ENCODE peak calls at places on chromosome 1, in five cellular contexts. I, G, O, V and Z are unnamed samples. For H3K36me3, the result is how much of the 10 kb centered on the place peaks cover.

GRCh38 chr1:153534933-153535663 is 693 bp downstream of the S100A6 start:
- DNase-seq in O (peak), V (no peak), G (peak), I (peak), Z (no peak)

GRCh38 chr1:165666152-165666551 is 32.2 kb downstream of the ALDH9A1 start:
- DNase-seq in G (no peak), V (no peak), I (no peak), O (no peak), Z (no peak)

GRCh38 chr1:53372501-53372951 is 44.7 kb upstream of the LRP8 start:
- DNase-seq in V (no peak), O (no peak), G (no peak), I (no peak), Z (peak)

GRCh38 chr1:244368279-244368678 is 83.4 kb downstream of the ADSS2 start:
- DNase-seq in V (no peak), O (no peak), G (no peak), I (no peak), Z (no peak)

GRCh38 chr1:203036537-203036936 is 10.2 kb downstream of the PPFIA4 start:
- DNase-seq in G (no peak), V (no peak), I (no peak), O (peak), Z (peak)

GRCh38 chr1:938711-939504 is 15.2 kb downstream of the SAMD11 start:
- DNase-seq in V (no peak), O (no peak), G (no peak), I (no peak), Z (no peak)

GRCh38 chr1:36217667-36218066 is 6.6 kb upstream of the THRAP3 start:
- DNase-seq in V (no peak), O (no peak), G (no peak), I (no peak), Z (no peak)

GRCh38 chr1:222618880-222619321 is 1.0 kb downstream of the MIA3 start:
- DNase-seq in I (no peak), V (peak), G (peak), O (no peak), Z (peak)

GRCh38 chr1:215022723-215023122 is 59.8 kb upstream of the KCNK2 start:
- DNase-seq in G (no peak), V (no peak), O (no peak), I (no peak), Z (no peak)

GRCh38 chr1:153430166-153430553 is 13.8 kb downstream of the S100A7A start:
- DNase-seq in I (no peak), V (no peak), G (no peak), O (peak), Z (peak)

GRCh38 chr1:33382651-33383415 is 48.1 kb downstream of the PHC2 start:
- DNase-seq in V (no peak), O (no peak), I (no peak), G (no peak), Z (no peak)

GRCh38 chr1:159598196-159598595 is 10.6 kb downstream of the APCS start:
- DNase-seq in I (no peak), G (no peak), V (no peak), O (no peak), Z (no peak)

GRCh38 chr1:33036051-33036525 is 595 bp downstream of the AK2 start:
- DNase-seq in O (no peak), I (no peak), G (no peak), V (no peak), Z (no peak)

GRCh38 chr1:93989601-93990000 is 80.4 kb upstream of the GCLM start:
- DNase-seq in V (no peak), I (no peak), G (no peak), O (no peak), Z (no peak)

GRCh38 chr1:161989108-161989507 is 34.6 kb downstream of the OLFML2B start:
- DNase-seq in I (no peak), O (no peak), V (no peak), G (no peak), Z (no peak)

GRCh38 chr1:7646981-7647901 is 123.9 kb upstream of the VAMP3 start:
- DNase-seq in V (peak), G (peak), I (no peak), O (no peak), Z (peak)

GRCh38 chr1:184945678-184946412 is 28.5 kb downstream of the NIBAN1 start:
- DNase-seq in V (peak), O (no peak), G (no peak), I (no peak), Z (no peak)

GRCh38 chr1:196531737-196532514 is 76.3 kb downstream of the KCNT2 start:
- DNase-seq in I (no peak), V (no peak), G (no peak), O (no peak), Z (no peak)

GRCh38 chr1:7401814-7402547 is 369.1 kb upstream of the VAMP3 start:
- DNase-seq in O (no peak), I (no peak), G (no peak), V (no peak), Z (peak)

GRCh38 chr1:93651695-93652094 is 29.9 kb downstream of the BCAR3 start:
- DNase-seq in V (no peak), O (no peak), I (no peak), G (no peak), Z (no peak)

GRCh38 chr1:157969693-157970485 is 23.6 kb upstream of the KIRREL1 start:
- DNase-seq in I (peak), G (peak), O (no peak), V (no peak), Z (peak)

GRCh38 chr1:62175568-62176179 is 19.0 kb upstream of the L1TD1 start:
- DNase-seq in I (no peak), V (no peak), G (no peak), O (no peak), Z (peak)

GRCh38 chr1:199282910-199283309 is 644.1 kb downstream of the PTPRC start:
- DNase-seq in I (no peak), V (no peak), G (no peak), O (no peak), Z (no peak)

GRCh38 chr1:16727190-16728111 is 12.9 kb upstream of the RNU1-4 start:
- DNase-seq in I (no peak), O (peak), G (peak), V (peak), Z (peak)

GRCh38 chr1:229940689-229941088 is 126.3 kb upstream of the GALNT2 start:
- DNase-seq in I (no peak), O (no peak), V (no peak), G (no peak), Z (no peak)

GRCh38 chr1:158200509-158200908 is 19.8 kb downstream of the CD1D start:
- DNase-seq in O (no peak), V (no peak), G (no peak), I (no peak), Z (no peak)

GRCh38 chr1:241767737-241768136 is 80.3 kb upstream of the EXO1 start:
- DNase-seq in G (no peak), V (no peak), O (no peak), I (no peak), Z (no peak)

GRCh38 chr1:16112558-16113555 is 39.4 kb upstream of the FAM131C start:
- DNase-seq in V (no peak), O (no peak), I (no peak), G (peak), Z (no peak)

GRCh38 chr1:237938553-237938952 is 47.8 kb upstream of the ZP4 start:
- DNase-seq in G (no peak), V (no peak), I (no peak), O (no peak), Z (no peak)

GRCh38 chr1:12524266-12524665 is 93.7 kb downstream of the DHRS3 start:
- DNase-seq in V (no peak), G (no peak), O (no peak), I (no peak), Z (no peak)

GRCh38 chr1:27360159-27361043 is 6.4 kb downstream of the MAP3K6 start:
- DNase-seq in G (no peak), O (no peak), I (no peak), V (peak), Z (no peak)

GRCh38 chr1:154474802-154475201 is 27.2 kb upstream of the TDRD10 start:
- DNase-seq in G (no peak), V (no peak), I (no peak), O (peak), Z (no peak)

GRCh38 chr1:24911651-24912144 is 18.4 kb downstream of the RUNX3 start:
- DNase-seq in O (no peak), G (no peak), V (peak), I (no peak), Z (no peak)

GRCh38 chr1:54792686-54793282 is 8.3 kb downstream of the TTC22 start:
- DNase-seq in I (no peak), O (no peak), V (no peak), G (no peak), Z (peak)

GRCh38 chr1:234600418-234601216 is 9.4 kb downstream of the IRF2BP2 start:
- DNase-seq in O (peak), I (no peak), G (peak), V (no peak), Z (peak)

GRCh38 chr1:20233394-20233793 is 47.1 kb upstream of the PLA2G2C start:
- DNase-seq in V (no peak), O (no peak), G (no peak), I (no peak), Z (no peak)

GRCh38 chr1:2204384-2205190 is 10.0 kb upstream of the FAAP20 start:
- DNase-seq in I (no peak), G (peak), V (peak), O (peak), Z (no peak)

GRCh38 chr1:201648911-201649775 is 110.2 kb downstream of the NAV1 start:
- DNase-seq in I (no peak), O (no peak), V (no peak), G (peak), Z (peak)

GRCh38 chr1:20936216-20936615 is 149.1 kb upstream of the HP1BP3 start:
- DNase-seq in G (no peak), I (no peak), V (no peak), O (no peak), Z (no peak)

DNA sequence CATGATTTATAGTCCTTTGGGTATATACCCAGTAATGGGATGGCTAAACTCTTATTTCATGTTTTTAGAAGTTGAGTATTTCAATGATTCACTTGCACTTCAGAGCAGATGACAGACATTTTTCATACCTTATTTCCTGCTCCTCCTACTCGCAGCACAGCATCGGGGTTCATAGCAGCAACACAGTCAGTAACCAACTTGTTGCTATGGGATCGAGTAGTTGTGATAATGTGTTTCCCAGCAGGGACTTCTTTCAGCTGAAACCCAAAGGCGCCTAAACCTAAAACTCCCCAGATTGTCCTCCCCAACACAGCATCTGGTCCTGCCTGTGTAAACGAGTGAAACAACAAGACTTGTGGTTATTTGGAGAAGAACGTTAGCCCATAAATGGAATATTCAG is 16.3 kb upstream of the EPRS1 start:
- DNase-seq in O (no peak), V (no peak), I (no peak), G (no peak), Z (no peak)
- H3K36me3 ChIP-seq in O (under half), V (under half), I (under half), G (under half), Z (under half)

DNA sequence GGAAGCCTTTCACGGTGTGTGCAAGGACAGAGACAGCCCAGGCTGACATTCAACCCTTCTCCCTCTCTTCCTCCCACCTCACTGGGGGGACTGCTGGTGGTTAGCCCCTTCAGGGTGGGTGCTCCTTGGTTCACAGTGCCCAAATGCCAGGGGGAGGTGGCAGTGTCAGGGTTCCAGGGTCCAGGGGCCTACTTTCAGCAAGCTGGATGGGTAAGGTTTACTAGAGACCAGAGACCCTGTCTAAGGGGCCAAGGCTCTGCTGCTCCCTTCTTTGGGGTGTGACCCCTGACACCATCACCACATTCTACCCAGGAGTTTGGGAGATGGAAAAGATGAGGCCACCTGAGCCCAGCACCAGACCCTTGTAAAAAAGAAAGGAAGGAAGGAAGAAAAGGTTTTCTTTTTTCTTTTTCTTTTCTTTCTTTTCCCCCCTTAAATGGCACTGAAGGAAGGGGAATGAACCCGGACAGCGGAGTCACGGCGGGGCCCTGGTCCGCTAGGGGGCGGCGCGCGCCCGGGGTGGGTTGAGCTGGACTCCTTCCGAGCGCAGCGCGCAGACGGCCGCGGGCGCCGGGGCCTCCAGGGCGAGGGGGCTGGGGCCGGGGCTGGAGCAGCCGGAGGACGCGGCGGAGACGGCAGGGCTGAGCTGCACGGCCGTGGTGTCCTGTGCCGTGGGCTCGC is 18.8 kb downstream of the KNCN start:
- DNase-seq in G (peak), V (peak), O (no peak), I (no peak), Z (no peak)
- H3K4me3 ChIP-seq in G (peak), V (no peak), O (peak), I (peak), Z (no peak)

DNA sequence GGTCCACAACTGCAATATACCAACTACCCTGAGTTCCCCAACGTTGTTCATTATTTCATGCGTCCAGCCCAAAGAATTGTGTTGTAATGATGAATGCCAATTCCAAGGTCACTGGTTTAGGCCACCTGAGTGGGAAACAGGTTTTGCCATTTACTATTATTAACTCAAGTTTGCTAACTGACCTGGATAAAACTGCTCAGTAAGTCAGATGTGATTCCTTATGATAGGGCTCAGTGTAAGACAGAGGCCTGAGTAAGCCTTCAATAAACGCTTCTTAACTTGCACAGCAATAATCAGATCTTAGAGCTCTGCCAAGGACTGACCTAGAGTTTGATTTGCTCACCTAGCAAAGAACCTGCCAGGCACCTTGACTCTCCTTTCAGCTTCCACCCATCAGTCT is 10.0 kb downstream of the PUM1 start:
- DNase-seq in G (no peak), I (no peak), O (no peak), V (no peak), Z (no peak)
- H3K36me3 ChIP-seq in G (under half), I (under half), O (under half), V (under half), Z (half or more)

GRCh38 chr1:39387452-39387851 is 104.0 kb upstream of the BMP8A start:
- DNase-seq in V (no peak), I (no peak), G (no peak), O (no peak), Z (no peak)
- H3K4me3 ChIP-seq in V (no peak), I (no peak), G (no peak), O (no peak), Z (no peak)

DNA sequence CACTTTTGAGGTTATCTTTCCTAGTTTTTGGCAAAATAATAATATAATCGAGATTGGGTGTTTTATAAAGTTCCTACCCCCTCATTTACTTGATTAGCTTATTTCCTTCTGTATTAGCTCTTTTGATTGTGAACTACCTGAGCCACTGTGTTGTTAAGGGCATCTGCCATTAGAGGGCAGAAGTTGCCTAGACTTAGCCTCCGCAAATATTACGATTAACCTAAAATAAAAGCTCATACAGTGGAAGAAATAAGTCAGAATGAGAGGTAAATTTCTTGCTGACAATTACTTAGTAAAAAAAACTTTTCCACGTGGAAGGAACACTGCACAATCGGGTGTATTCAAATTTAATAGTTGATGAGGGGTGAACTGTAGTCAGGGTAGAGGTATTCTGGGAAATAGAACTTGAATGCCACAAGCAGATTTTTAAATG is 2.3 kb downstream of the H3-3A start:
- DNase-seq in I (no peak), V (peak), O (no peak), G (peak), Z (no peak)
- H3K36me3 ChIP-seq in I (under half), V (under half), O (under half), G (under half), Z (under half)

DNA sequence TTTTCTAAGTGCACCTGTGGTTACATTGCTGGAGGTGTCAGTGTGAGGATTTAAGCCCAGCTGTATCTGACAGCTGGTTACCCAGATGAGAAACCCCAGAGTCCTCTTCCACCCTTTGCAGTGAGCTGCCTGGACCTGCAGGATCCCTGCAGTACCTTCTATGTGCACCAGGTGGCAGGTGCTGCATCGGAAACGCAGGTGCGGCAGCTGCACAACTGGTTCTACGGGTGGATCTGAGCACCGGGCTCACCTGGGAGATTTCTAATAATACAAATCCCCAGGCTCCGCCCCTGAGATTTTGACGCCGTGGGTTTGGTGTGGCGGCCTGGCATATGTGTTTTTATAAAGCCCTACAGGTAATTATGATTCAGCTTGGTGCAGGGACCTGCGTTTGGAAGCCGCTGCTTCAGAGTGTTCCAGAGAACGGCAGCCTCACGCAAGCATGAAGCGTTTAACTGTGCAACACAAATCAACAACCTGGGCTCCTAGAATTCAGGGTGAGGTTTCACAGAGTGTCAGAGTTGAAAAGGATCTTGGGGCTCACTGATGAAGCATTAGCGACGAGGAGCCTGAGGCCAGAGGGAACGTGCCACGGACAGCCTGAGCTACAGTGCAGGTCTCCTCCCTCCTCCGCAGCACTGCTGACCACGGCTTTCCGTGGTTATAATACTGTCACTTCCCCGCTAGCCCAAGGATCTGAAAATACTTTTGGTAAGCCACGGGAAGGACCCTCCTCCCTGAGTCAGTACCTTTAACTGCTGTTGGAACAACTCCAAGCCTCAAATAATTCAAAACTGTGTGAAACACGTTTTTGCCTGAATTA is 96.7 kb upstream of the TRABD2B start:
- DNase-seq in I (no peak), G (peak), O (no peak), V (peak), Z (peak)
- H3K4me3 ChIP-seq in I (no peak), G (no peak), O (no peak), V (no peak), Z (peak)

DNA sequence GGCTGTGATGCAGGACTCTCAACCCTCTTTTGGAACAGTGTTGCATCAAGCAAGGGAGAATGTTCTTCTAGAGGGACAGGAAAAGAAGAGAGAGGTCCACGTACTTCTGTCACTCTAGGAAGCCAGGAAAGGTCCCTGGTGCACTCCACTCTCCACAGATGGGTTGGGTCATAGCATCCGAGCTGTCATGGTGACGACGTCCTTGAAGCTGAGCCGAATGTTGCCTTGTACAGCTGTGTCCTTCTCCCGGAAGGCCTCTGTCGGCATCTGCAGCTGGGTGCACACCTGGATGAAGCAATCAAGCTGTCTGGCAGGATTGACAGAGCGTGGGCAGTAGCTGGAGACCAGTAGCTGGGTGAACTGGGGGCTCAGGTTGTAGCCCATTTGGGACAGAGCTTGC is 12.5 kb downstream of the MDM4 start:
- DNase-seq in V (no peak), O (no peak), I (no peak), G (no peak), Z (no peak)
- H3K36me3 ChIP-seq in V (under half), O (half or more), I (under half), G (under half), Z (half or more)

GRCh38 chr1:225044258-225044657 is 114.8 kb downstream of the DNAH14 start:
- DNase-seq in O (no peak), G (no peak), I (no peak), V (no peak), Z (no peak)
- H3K4me3 ChIP-seq in O (no peak), G (no peak), I (no peak), V (no peak), Z (no peak)

GRCh38 chr1:205616563-205617293 is 15.1 kb downstream of the ELK4 start:
- DNase-seq in G (no peak), V (no peak), O (no peak), I (no peak), Z (no peak)
- H3K36me3 ChIP-seq in G (under half), V (under half), O (under half), I (under half), Z (half or more)